ENCODE peak calls at places on chromosomes 16 and 17, in eight cellular contexts. Y is heart right ventricle, D is fibroblast of villous mesenchyme, H is fibroblast of lung, S is IMR-90, G is cardiac fibroblast, I is pancreas, R is fibroblast of the aortic adventitia. B is an unnamed sample.

GRCh38 chr17:41429667-41430066 is 5.3 kb upstream of the KRT37 start:
- DNase-seq in D (no peak), R (no peak), Y (no peak), S (no peak), G (no peak), H (no peak), I (no peak), B (no peak)

GRCh38 chr16:14301150-14302030 is 230.3 kb downstream of the MRTFB start:
- DNase-seq in D (peak; percentile 37), R (peak; percentile 24), I (peak; percentile 72), G (no peak), S (no peak), H (no peak), Y (peak; percentile 44), B (no peak)

GRCh38 chr17:50899005-50899460 is 32.9 kb upstream of the TOB1 start:
- DNase-seq in I (no peak), S (no peak), D (no peak), G (no peak), H (no peak), R (no peak), Y (no peak), B (no peak)

GRCh38 chr17:65557349-65558310 is 3.8 kb downstream of the AXIN2 start:
- DNase-seq in I (no peak), G (peak; percentile 59), R (peak; percentile 65), D (no peak), Y (no peak), H (no peak), S (peak; percentile 55), B (peak; percentile 25)

GRCh38 chr16:67406628-67407027 is 9.6 kb downstream of the ZDHHC1 start:
- DNase-seq in Y (no peak), R (peak; percentile 82), H (peak; percentile 68), I (no peak), G (peak; percentile 64), D (peak; percentile 64), S (peak; percentile 91), B (peak; percentile 92)

GRCh38 chr17:21376835-21377690 is 906 bp downstream of the KCNJ12 start:
- DNase-seq in D (peak; percentile 7), H (peak; percentile 28), I (no peak), G (peak; percentile 44), S (peak; percentile 8), R (peak; percentile 50), Y (no peak), B (no peak)

GRCh38 chr17:74484066-74484465 is 17.6 kb downstream of the CD300A start:
- DNase-seq in S (no peak), D (no peak), R (no peak), I (no peak), G (no peak), Y (no peak), H (no peak), B (no peak)

GRCh38 chr17:6914711-6915110 is 81.1 kb upstream of the ALOX12 start:
- DNase-seq in D (no peak), H (peak; percentile 28), Y (no peak), R (peak; percentile 43), S (peak; percentile 7), G (no peak), I (no peak), B (no peak)

GRCh38 chr16:57357330-57358151 is 1.0 kb upstream of the CCL22 start:
- DNase-seq in I (no peak), D (no peak), S (no peak), G (no peak), H (no peak), Y (no peak), R (no peak), B (no peak)

GRCh38 chr17:7834554-7834890 is 505 bp downstream of the KDM6B start:
- DNase-seq in R (no peak), S (no peak), Y (peak; percentile 71), H (peak; percentile 51), I (peak; percentile 71), D (peak; percentile 62), G (no peak), B (no peak)

GRCh38 chr16:23955088-23955487 is 119.3 kb downstream of the PRKCB start:
- DNase-seq in H (no peak), S (no peak), D (no peak), Y (no peak), G (no peak), I (no peak), R (no peak), B (no peak)

GRCh38 chr17:79997004-79997673 is 38.5 kb downstream of the TBC1D16 start:
- DNase-seq in Y (no peak), R (no peak), H (no peak), I (no peak), D (no peak), G (no peak), S (no peak), B (no peak)

GRCh38 chr16:80029706-80030481 is 429.4 kb upstream of the MAF start:
- DNase-seq in I (no peak), S (no peak), Y (no peak), D (no peak), G (no peak), H (no peak), R (no peak), B (no peak)

GRCh38 chr17:67390646-67391480 is 13.8 kb downstream of the PITPNC1 start:
- DNase-seq in Y (peak; percentile 60), S (peak; percentile 99), G (peak; percentile 86), D (peak; percentile 82), I (peak; percentile 61), H (peak; percentile 94), R (peak; percentile 94), B (peak; percentile 63)

GRCh38 chr17:57365420-57365819 is 109.1 kb downstream of the MSI2 start:
- DNase-seq in H (no peak), D (no peak), R (no peak), Y (no peak), S (no peak), G (peak; percentile 34), I (no peak), B (no peak)

GRCh38 chr17:29079433-29079832 is 36.5 kb downstream of the PIPOX start:
- DNase-seq in I (no peak), G (no peak), S (no peak), R (no peak), Y (no peak), D (no peak), H (no peak), B (no peak)

GRCh38 chr17:29076722-29077121 is 33.8 kb downstream of the PIPOX start:
- DNase-seq in R (no peak), I (no peak), H (no peak), S (no peak), D (no peak), G (no peak), Y (no peak), B (no peak)

GRCh38 chr17:29079887-29080286 is 36.9 kb downstream of the PIPOX start:
- DNase-seq in G (no peak), R (no peak), D (no peak), H (no peak), S (no peak), I (no peak), Y (no peak), B (no peak)

GRCh38 chr17:29077320-29077719 is 34.4 kb downstream of the PIPOX start:
- DNase-seq in I (no peak), R (no peak), H (no peak), G (no peak), Y (no peak), D (no peak), S (no peak), B (no peak)

GRCh38 chr17:29078183-29079045 is 35.5 kb downstream of the PIPOX start:
- DNase-seq in R (peak; percentile 37), G (peak; percentile 37), H (no peak), I (no peak), D (no peak), Y (peak; percentile 35), S (peak; percentile 15), B (no peak)
- H3K4me3 ChIP-seq in R (no peak overlapping the region), G (no peak overlapping the region), H (no peak overlapping the region), I (no peak overlapping the region), D (no peak overlapping the region), Y (no peak overlapping the region), S (no peak overlapping the region), B (no peak overlapping the region)

GRCh38 chr16:85631802-85632393 is 18.8 kb downstream of the GSE1 start:
- DNase-seq in G (no peak), I (no peak), R (no peak), Y (no peak), S (no peak), H (no peak), D (no peak), B (no peak)
- TF ChIP-seq CTCF in G (no peak), I (no peak), R (no peak), Y (no peak), S (no peak), H (no peak), D (no peak), B (no peak)

DNA sequence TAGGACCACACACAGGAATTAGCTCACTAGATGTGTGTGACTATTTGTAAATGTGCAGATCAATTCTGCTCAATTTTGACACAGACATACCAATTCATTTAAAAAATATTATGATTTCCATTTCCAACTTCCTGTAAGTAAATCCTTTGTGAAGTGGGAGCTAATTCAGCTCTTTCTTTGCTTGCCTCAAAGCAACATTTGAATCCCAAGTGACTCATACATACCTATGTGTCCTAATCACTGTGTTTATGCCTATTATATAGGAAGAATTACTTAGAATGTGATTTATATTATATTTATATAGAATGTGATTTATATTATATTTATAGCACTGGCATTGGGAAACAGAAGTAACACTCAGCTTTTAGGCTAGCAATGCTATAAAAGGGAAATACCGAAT is 195.9 kb upstream of the C17orf78 start:
- DNase-seq in S (peak; percentile 87), H (peak; percentile 72), Y (no peak), R (peak; percentile 55), G (peak; percentile 53), D (peak; percentile 62), I (no peak), B (peak; percentile 26)
- H3K4me3 ChIP-seq in S (no peak overlapping the region), H (no peak overlapping the region), Y (no peak overlapping the region), R (no peak overlapping the region), G (no peak overlapping the region), D (no peak overlapping the region), I (no peak overlapping the region), B (no peak overlapping the region)

GRCh38 chr16:8661703-8662102 is 12.7 kb upstream of the ABAT start:
- DNase-seq in Y (no peak), D (no peak), G (no peak), R (no peak), H (no peak), I (no peak), S (no peak), B (no peak)

GRCh38 chr16:8665529-8665928 is 8.9 kb upstream of the ABAT start:
- DNase-seq in R (no peak), H (no peak), Y (no peak), D (no peak), S (no peak), G (no peak), I (no peak), B (no peak)

GRCh38 chr16:8663192-8664089 is 11.0 kb upstream of the ABAT start:
- DNase-seq in G (no peak), R (no peak), I (no peak), Y (no peak), S (no peak), H (no peak), D (no peak), B (no peak)

GRCh38 chr16:8656376-8656775 is 18.0 kb upstream of the ABAT start:
- DNase-seq in H (no peak), Y (no peak), D (no peak), G (no peak), I (no peak), S (no peak), R (no peak), B (no peak)

DNA sequence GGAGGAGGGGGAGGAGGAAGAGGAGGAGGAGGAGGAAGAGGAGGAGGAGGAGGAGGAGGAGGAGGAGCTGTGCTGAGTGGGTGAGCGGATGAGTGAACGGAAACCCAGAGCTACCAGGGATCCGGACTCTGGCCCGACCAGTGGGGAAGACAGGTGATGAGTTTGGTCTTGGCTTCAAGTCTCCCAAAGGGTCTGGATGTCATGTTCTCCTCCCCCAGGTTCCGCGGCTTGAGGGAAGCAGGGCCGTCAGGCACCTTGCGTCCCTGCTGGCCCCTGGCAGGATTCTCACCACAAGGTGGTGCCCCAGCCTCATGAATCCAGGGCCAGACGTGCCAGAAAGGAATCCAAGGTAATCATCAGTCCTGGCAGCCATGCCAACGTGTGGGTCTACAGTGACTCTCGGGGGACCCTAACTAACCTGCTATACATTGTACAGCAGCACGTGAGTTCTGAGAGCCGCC is 13.5 kb upstream of the ABAT start:
- DNase-seq in G (peak; percentile 68), R (peak; percentile 67), H (peak; percentile 53), I (peak; percentile 60), D (peak; percentile 50), S (peak; percentile 58), Y (peak; percentile 24), B (peak; percentile 22)
- TF ChIP-seq CTCF in G (peak; percentile 70), R (peak; percentile 85), H (peak; percentile 75), I (peak; percentile 48), D (peak; percentile 84), S (peak; percentile 90), Y (no peak), B (peak; percentile 78)